ENCODE peak calls at places on chromosome 11, in four cellular contexts. D is cardiac muscle cell, U is endothelial cell, A is nephron progenitor cell. B is an unnamed sample.

GRCh38 chr11:75280227-75280671 is 39.7 kb downstream of the TPBGL start:
- DNase-seq in U (peak), A (peak), D (peak), B (peak)

GRCh38 chr11:118167906-118168305 is 8.5 kb downstream of the SCN2B start:
- DNase-seq in D (no peak), A (no peak), U (no peak), B (no peak)

GRCh38 chr11:116930586-116930985 is 93.2 kb upstream of the APOA1 start:
- DNase-seq in D (no peak), U (no peak), A (no peak), B (no peak)

GRCh38 chr11:128339721-128340271 is 247.6 kb downstream of the ETS1 start:
- DNase-seq in U (no peak), D (no peak), A (no peak), B (no peak)

GRCh38 chr11:100964400-100964799 is 165.2 kb downstream of the PGR start:
- DNase-seq in U (no peak), A (no peak), D (peak), B (no peak)

GRCh38 chr11:12392672-12393071 is 15.3 kb downstream of the PARVA start:
- DNase-seq in U (no peak), A (no peak), D (no peak), B (no peak)

GRCh38 chr11:971092-971690 is 45.5 kb downstream of the AP2A2 start:
- DNase-seq in A (no peak), U (no peak), D (no peak), B (no peak)

GRCh38 chr11:76745059-76745376 is 38.1 kb upstream of the TSKU start:
- DNase-seq in U (no peak), D (no peak), A (no peak), B (no peak)

GRCh38 chr11:27485930-27486773 is 13.6 kb upstream of the LGR4 start:
- DNase-seq in D (peak), A (peak), U (peak), B (peak)

GRCh38 chr11:126661051-126661450 is 305.6 kb downstream of the ST3GAL4 start:
- DNase-seq in U (no peak), A (no peak), D (no peak), B (no peak)

GRCh38 chr11:29527391-29527936 is 489.4 kb downstream of the KCNA4 start:
- DNase-seq in D (peak), A (no peak), U (no peak), B (peak)
- TF ChIP-seq CTCF in D (peak), A (no peak), U (peak), B (peak)

GRCh38 chr11:66068923-66069714 is 953 bp upstream of the PACS1 start:
- DNase-seq in U (no peak), A (no peak), D (peak), B (peak)

GRCh38 chr11:66066751-66067150 is 3.3 kb upstream of the PACS1 start:
- DNase-seq in A (no peak), U (no peak), D (no peak), B (no peak)

GRCh38 chr11:66067640-66068039 is 2.4 kb upstream of the PACS1 start:
- DNase-seq in U (no peak), D (no peak), A (no peak), B (no peak)

GRCh38 chr11:66069715-66070603 is at the start of gene PACS1:
- DNase-seq in U (peak), D (peak), A (peak), B (peak)

DNA sequence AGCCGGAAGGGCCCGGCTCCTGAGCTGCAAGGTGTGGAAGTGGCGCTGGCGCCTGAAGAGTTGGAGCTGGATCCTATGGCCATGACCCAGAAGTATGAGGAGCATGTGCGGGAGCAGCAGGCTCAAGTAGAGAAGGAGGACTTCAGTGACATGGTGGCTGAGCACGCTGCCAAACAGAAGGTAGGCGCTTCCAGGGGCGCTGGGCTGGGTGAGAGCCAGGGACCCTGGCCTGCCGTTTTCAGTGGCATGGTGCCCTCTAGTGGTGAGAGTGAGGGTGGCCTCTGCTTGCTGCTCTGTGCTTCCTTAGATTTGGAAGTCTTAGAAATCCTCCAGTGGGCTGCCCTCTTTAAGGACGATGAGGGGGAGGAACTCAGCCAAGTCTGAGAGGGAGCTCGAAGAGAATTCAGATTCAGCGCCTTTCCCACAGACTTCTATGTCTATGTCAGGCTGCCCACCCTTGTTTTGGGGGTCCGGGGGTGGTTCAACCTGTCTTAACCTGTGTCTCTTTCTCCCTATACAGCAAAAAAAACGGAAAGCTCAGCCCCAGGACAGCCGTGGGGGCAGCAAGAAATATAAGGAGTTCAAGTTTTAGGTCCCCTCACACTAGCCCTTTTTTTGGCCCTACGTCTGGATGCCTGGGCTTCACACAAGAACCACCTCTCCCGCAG is 1.8 kb upstream of the PACS1 start:
- DNase-seq in U (peak), D (peak), A (peak), B (peak)
- TF ChIP-seq CTCF in U (peak), D (peak), A (peak), B (peak)

DNA sequence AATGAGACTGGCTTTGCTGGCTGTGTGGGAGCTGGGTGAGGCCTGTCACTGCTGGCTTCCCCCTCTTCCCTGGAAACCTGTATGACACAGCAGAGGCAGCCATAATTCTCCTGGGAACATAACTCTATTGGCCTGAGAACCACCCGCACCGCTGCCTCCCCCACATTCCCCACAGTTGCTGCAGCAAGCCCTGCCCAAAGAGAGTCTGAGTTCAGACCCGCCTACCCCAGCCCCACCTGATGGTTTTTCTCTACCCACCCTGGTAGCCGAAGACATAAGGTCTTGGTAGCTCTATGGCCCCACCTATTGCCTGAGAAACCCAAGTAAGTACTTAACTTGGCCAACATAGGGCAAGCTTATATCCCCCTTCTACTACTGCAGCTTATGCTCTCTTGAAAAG is 174.8 kb downstream of the C11orf91 start:
- DNase-seq in D (no peak), U (no peak), A (no peak), B (no peak)
- TF ChIP-seq CTCF in D (no peak), U (no peak), A (no peak), B (no peak)

DNA sequence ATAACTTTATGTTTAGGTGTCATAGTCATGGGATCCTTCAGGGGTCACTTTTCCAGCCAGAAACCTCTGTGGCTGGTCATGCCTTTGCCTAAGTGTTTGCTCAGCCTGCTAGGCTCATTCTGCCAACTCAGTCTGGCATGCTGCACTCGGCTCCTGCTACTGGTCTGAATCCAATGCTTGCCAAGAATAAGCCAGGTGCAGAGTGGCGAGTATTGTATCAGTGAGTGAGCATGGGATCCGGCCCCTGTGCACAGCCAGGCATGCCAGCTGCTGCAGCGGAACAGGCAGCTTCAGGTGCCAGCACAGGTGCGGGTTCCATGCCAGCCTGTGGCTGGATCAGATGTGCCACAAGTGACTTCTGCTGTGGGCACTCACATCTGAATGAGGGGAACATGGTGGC is 1269.3 kb upstream of the CNTN5 start:
- DNase-seq in D (no peak), A (no peak), U (no peak), B (no peak)
- TF ChIP-seq CTCF in D (no peak), A (no peak), U (no peak), B (no peak)

DNA sequence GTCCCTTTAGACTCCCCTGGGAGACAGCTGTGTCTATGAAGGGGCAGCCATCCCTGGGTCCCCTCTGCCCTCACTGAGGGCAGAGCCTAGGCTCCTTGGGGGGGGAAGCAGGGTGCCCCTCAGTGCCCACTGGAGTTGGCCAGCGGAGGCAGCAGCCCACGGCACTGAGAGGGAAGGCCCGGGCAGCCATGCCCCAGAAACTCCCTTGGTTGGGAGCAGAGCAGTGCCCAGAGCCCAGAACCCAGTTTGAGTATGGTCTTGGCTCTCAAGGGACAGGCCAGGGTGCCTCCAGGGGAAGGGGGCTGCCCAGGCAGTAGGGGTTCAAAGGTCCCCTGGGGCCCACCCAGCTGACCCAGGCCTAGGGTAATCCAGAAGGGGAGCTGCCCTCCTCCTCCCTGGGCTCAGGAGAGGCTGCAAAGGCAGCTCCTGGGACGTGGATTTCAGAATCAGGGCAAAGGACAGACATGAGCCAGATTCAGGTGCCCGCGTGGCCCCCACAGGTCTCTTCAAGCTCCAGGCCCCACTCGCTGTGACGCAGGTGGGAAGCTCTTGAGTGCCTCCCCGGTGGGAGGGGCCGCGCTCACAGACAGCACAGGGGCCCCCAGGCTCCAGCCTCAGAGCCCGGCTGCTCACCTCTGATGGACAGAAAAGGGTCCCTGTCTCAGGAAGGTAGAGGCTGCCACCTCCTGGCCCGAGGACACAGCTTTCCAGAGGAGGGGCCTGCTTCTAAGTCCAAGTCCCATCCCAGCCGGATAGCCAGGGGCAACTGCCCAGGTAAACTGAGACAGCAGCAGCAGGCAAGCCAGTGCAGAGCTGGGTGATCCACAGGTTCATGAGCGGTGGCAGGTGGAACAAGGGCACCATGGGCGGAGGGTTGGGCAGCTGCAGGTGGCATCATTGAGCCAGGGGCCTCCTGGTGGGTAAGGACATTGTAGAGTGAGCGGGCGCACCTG is 2.6 kb downstream of the C11orf21 start:
- DNase-seq in U (peak), D (peak), A (peak), B (no peak)
- TF ChIP-seq CTCF in U (no peak), D (peak), A (peak), B (peak)

B was measured in HFFc6.